ENCODE peak calls at places on chromosomes 16 and 17, in eight cellular contexts. X is Panc1, R is HCT116, M is HepG2, G is GM12878, Y is GM23338, A is K562, K is upper lobe of left lung. H is an unnamed sample.

GRCh38 chr17:28041844-28042656 is 427 bp upstream of the NLK start:
- ATAC-seq in A (peak; percentile 23), Y (peak; percentile 17), K (peak; percentile 15), M (peak; percentile 20), R (peak; percentile 8), X (peak; percentile 28), G (peak; percentile 18), H (peak; percentile 5)

GRCh38 chr16:66299349-66299748 is 67.1 kb upstream of the CDH5 start:
- ATAC-seq in Y (no peak), G (no peak), A (no peak), K (no peak), M (no peak), R (no peak), X (no peak), H (no peak)

GRCh38 chr17:72749119-72749572 is 343.3 kb downstream of the SLC39A11 start:
- ATAC-seq in X (no peak), Y (no peak), G (no peak), R (no peak), A (no peak), M (peak; percentile 92), K (no peak), H (no peak)

GRCh38 chr16:55284718-55285099 is 39.3 kb upstream of the IRX6 start:
- ATAC-seq in X (no peak), R (no peak), G (no peak), A (no peak), Y (no peak), K (no peak), M (no peak), H (no peak)

GRCh38 chr16:75292691-75293090 is 41.3 kb upstream of the BCAR1 start:
- ATAC-seq in G (no peak), X (no peak), R (no peak), K (no peak), A (no peak), Y (no peak), M (no peak), H (no peak)

GRCh38 chr16:58515125-58515870 is at the start of gene SETD6:
- ATAC-seq in Y (peak; percentile 73), A (peak; percentile 89), X (peak; percentile 92), R (peak; percentile 80), G (peak; percentile 89), M (peak; percentile 86), K (peak; percentile 97), H (peak; percentile 97)

GRCh38 chr16:63466-63865 is 9.0 kb downstream of the RHBDF1 start:
- ATAC-seq in Y (no peak), G (no peak), M (no peak), K (no peak), A (no peak), R (no peak), X (no peak), H (no peak)

GRCh38 chr17:48294193-48294909 is 135.7 kb downstream of the SKAP1 start:
- ATAC-seq in G (no peak), X (peak; percentile 42), M (no peak), A (peak; percentile 54), Y (no peak), R (no peak), K (no peak), H (no peak)

GRCh38 chr17:43943769-43944418 is 1.6 kb upstream of the PPY start:
- ATAC-seq in M (peak; percentile 79), X (peak; percentile 94), A (peak; percentile 94), Y (peak; percentile 88), R (peak; percentile 92), G (peak; percentile 98), K (peak; percentile 90), H (peak; percentile 82)

GRCh38 chr16:3007957-3008748 is 4.6 kb upstream of the CLDN9 start:
- ATAC-seq in R (no peak), M (no peak), Y (peak; percentile 23), A (peak; percentile 1), X (no peak), G (no peak), K (no peak), H (no peak)
- H3K4me3 ChIP-seq in R (no peak overlapping the region), M (no peak overlapping the region), Y (peak overlapping the region; percentile 55), A (peak overlapping the region; percentile 8), X (no peak overlapping the region), G (no peak overlapping the region), K (no peak overlapping the region), H (no peak overlapping the region)

DNA sequence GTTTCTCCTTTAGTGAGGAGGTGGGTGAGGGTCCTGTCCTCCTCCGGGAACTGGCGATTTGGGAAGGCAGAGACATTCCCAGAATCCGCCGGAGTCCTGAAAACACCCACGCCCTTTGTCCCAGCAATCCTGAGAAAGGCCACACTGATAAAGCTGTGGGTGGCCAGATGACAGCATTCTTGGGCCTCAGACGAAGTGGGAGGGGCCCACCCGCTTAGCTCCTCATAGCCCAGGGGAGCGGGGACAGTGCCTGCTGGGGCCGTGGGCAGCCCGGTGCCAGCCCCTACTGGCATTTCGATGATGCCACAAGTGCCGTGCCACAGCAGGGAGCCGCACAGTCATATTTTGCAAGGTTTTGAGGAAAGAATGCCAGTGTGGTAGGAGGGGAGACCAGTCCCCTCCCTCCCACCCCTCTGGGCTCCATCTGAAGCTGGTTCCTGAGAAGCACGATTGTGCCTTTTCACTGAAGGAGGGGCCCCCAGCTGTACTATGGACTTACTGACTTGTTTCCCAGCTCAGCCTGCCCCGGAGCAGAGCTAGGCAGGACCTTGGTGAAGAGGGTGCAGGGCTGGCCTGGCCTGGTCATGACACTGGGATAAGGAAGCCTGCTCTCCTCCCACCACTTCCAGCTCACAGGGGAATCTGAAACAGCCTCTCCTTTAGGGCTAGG is 20.9 kb upstream of the MPRIP start:
- ATAC-seq in K (peak; percentile 67), X (peak; percentile 58), R (peak; percentile 85), G (no peak), Y (peak; percentile 53), A (peak; percentile 82), M (peak; percentile 66), H (peak; percentile 53)
- TF ChIP-seq POLR2AphosphoS5 in K (peak; percentile 22), X (no peak), R (peak; percentile 42), G (no peak), Y (no peak), A (no peak), M (no peak), H (no peak)

GRCh38 chr16:88382491-88383400 is at the start of gene ZNF469:
- ATAC-seq in Y (peak; percentile 46), X (peak; percentile 75), A (no peak), R (peak; percentile 49), G (no peak), M (no peak), K (peak; percentile 47), H (peak; percentile 56)

GRCh38 chr16:88385112-88385594 is 2.4 kb downstream of the ZNF469 start:
- ATAC-seq in K (no peak), Y (no peak), G (no peak), X (no peak), R (no peak), M (no peak), A (no peak), H (no peak)

GRCh38 chr16:88383401-88384221 is 852 bp downstream of the ZNF469 start:
- ATAC-seq in R (peak; percentile 74), Y (peak; percentile 9), M (peak; percentile 10), X (peak; percentile 74), G (peak; percentile 41), K (peak; percentile 41), A (peak; percentile 44), H (peak; percentile 32)

GRCh38 chr16:88385831-88386815 is 3.4 kb downstream of the ZNF469 start:
- ATAC-seq in M (no peak), R (no peak), A (no peak), G (no peak), X (no peak), Y (no peak), K (no peak), H (no peak)

DNA sequence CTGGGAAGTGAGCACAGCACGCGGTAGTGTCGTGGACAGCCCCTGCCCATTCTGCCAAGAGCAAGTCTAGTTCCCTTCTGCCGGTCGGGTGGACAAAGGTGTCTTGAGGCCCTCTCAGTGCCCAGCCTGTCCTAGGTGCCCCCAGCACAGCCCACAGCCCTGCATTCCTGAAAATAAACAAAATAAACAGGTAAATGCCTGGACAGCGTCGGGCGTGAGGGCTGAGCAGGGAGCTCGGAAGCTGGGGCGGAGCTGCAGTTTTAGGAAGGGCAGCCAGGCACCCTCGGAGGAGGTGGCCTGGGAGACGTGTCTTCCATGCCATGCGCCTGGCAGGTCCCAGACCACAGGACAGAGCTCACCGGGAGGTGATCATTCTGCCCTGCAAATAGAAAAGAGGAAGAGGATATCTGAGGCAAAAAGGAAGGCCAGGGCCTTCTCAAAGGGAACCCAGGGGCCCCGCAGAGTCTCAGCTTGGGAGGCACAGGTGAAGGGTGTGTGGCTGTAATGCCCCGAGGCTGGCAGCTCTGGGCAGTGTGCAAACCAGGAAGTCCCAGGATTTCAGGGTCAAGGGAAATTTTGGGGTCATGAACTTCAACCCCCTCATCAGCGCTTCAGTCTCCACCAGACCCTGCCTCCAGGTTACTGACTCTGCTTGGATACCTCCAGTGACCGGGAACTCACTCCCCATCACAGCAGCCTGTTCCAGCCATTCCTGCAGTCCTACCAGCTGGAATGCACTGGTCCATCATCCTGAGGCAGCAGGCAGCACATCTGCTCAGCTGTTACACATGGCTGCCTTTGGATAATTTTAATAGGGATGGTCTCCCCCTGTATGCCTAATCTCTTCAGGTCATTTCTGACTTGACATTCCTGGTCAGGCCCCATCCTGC is 1.7 kb downstream of the ZNF469 start:
- ATAC-seq in A (no peak), M (no peak), X (no peak), Y (no peak), K (no peak), G (no peak), R (peak; percentile 51), H (no peak)
- H3K4me3 ChIP-seq in A (no peak overlapping the region), M (no peak overlapping the region), X (peak overlapping the region; percentile 45), Y (peak overlapping the region; percentile 57), K (no peak overlapping the region), G (no peak overlapping the region), R (peak overlapping the region; percentile 89), H (peak overlapping the region; percentile 55)

GRCh38 chr16:15765116-15765515 is 91.7 kb downstream of the MYH11 start:
- ATAC-seq in G (no peak), A (no peak), R (no peak), K (no peak), X (no peak), Y (no peak), M (no peak), H (no peak)
- TF ChIP-seq POLR2AphosphoS5 in G (no peak), A (no peak), R (no peak), K (no peak), X (no peak), Y (no peak), M (no peak), H (peak; percentile 92)

GRCh38 chr17:5254903-5255521 is 20.4 kb upstream of the SCIMP start:
- ATAC-seq in Y (peak; percentile 35), X (no peak), A (no peak), R (no peak), K (no peak), G (peak; percentile 74), M (peak; percentile 54), H (no peak)
- H3K4me3 ChIP-seq in Y (no peak overlapping the region), X (no peak overlapping the region), A (no peak overlapping the region), R (no peak overlapping the region), K (no peak overlapping the region), G (peak overlapping the region; percentile 32), M (no peak overlapping the region), H (no peak overlapping the region)

GRCh38 chr17:17115620-17116019 is 73.4 kb downstream of the MPRIP start:
- ATAC-seq in Y (no peak), X (no peak), K (no peak), A (no peak), R (no peak), G (no peak), M (no peak), H (no peak)
- TF ChIP-seq POLR2AphosphoS5 in Y (no peak), X (no peak), K (no peak), A (no peak), R (no peak), G (no peak), M (no peak), H (no peak)

H was measured in gastroesophageal sphincter.